ENCODE peak calls at places on chromosomes 7 and 10, in ten cellular contexts. U, Z, D, C, T, M, R, I, P and K are unnamed samples.

GRCh38 chr7:26083113-26083512 is 68.9 kb upstream of the NFE2L3 start:
- DNase-seq in U (no peak), Z (no peak), D (no peak), C (no peak), T (peak), M (no peak), R (no peak), I (peak), P (no peak), K (no peak)

GRCh38 chr7:333399-333776 is 43.4 kb downstream of the FOXL3 start:
- DNase-seq in U (no peak), Z (peak), D (peak), C (peak), T (peak), M (no peak), R (no peak), I (peak), P (peak), K (peak)

GRCh38 chr10:86970152-86970886 is 2.0 kb downstream of the ADIRF start:
- DNase-seq in U (peak), Z (peak), D (peak), C (peak), T (peak), M (peak), R (peak), I (peak), P (peak), K (peak)

GRCh38 chr7:140230862-140231778 is 54.3 kb upstream of the KDM7A start:
- DNase-seq in U (peak), Z (peak), D (peak), C (peak), T (no peak), M (peak), R (peak), I (peak), P (peak), K (peak)

GRCh38 chr10:116767235-116767634 is 24.9 kb upstream of the HSPA12A start:
- DNase-seq in U (peak), Z (peak), D (no peak), C (peak), T (peak), M (no peak), R (no peak), I (peak), P (peak), K (peak)

GRCh38 chr7:34011017-34011680 is 105.8 kb downstream of the BMPER start:
- DNase-seq in U (no peak), Z (no peak), D (no peak), C (no peak), T (no peak), M (no peak), R (no peak), I (peak), P (peak), K (no peak)

GRCh38 chr7:105975770-105976428 is 12.8 kb downstream of the CDHR3 start:
- DNase-seq in U (no peak), Z (no peak), D (no peak), C (peak), T (peak), M (no peak), R (no peak), I (peak), P (peak), K (no peak)

GRCh38 chr7:46680147-46680546 is 759.1 kb upstream of the IGFBP3 start:
- DNase-seq in U (no peak), Z (no peak), D (no peak), C (no peak), T (no peak), M (no peak), R (no peak), I (no peak), P (no peak), K (no peak)

GRCh38 chr7:43092819-43093218 is 19.6 kb upstream of the HECW1 start:
- DNase-seq in U (no peak), Z (no peak), D (no peak), C (no peak), T (no peak), M (no peak), R (no peak), I (no peak), P (no peak), K (no peak)

GRCh38 chr7:73560035-73560835 is 2.7 kb upstream of the BCL7B start:
- DNase-seq in U (no peak), Z (no peak), D (no peak), C (no peak), T (peak), M (no peak), R (no peak), I (peak), P (peak), K (no peak)

GRCh38 chr10:114869500-114869899 is 47.9 kb downstream of the FHIP2A start:
- DNase-seq in U (no peak), Z (no peak), D (no peak), C (no peak), T (peak), M (no peak), R (no peak), I (peak), P (peak), K (no peak)

GRCh38 chr7:82234457-82235049 is 209.0 kb downstream of the CACNA2D1 start:
- DNase-seq in U (no peak), Z (no peak), D (peak), C (no peak), T (peak), M (no peak), R (peak), I (peak), P (peak), K (no peak)

GRCh38 chr10:112246-112645 is 23.0 kb upstream of the ZMYND11 start:
- DNase-seq in U (no peak), Z (no peak), D (no peak), C (no peak), T (peak), M (no peak), R (no peak), I (no peak), P (no peak), K (no peak)

GRCh38 chr10:71966046-71967004 is 2.1 kb downstream of the CHST3 start:
- DNase-seq in U (peak), Z (no peak), D (no peak), C (no peak), T (peak), M (no peak), R (no peak), I (peak), P (peak), K (no peak)

GRCh38 chr7:2864999-2865670 is 21.0 kb upstream of the GNA12 start:
- DNase-seq in U (peak), Z (peak), D (peak), C (peak), T (peak), M (peak), R (peak), I (peak), P (peak), K (peak)

GRCh38 chr7:151377406-151377805 is 32.4 kb downstream of the WDR86 start:
- DNase-seq in U (peak), Z (no peak), D (no peak), C (no peak), T (no peak), M (peak), R (no peak), I (no peak), P (no peak), K (no peak)

GRCh38 chr7:139918488-139918887 is 89.4 kb downstream of the TBXAS1 start:
- DNase-seq in U (no peak), Z (no peak), D (no peak), C (no peak), T (no peak), M (no peak), R (no peak), I (no peak), P (no peak), K (no peak)

GRCh38 chr10:72812798-72813430 is 80.6 kb upstream of the OIT3 start:
- DNase-seq in U (no peak), Z (no peak), D (no peak), C (no peak), T (peak), M (no peak), R (peak), I (peak), P (peak), K (no peak)

GRCh38 chr10:58820862-58821559 is 308.3 kb downstream of the BICC1 start:
- DNase-seq in U (no peak), Z (no peak), D (no peak), C (no peak), T (peak), M (no peak), R (no peak), I (peak), P (peak), K (no peak)

GRCh38 chr10:16242859-16243613 is 193.8 kb upstream of the PTER start:
- DNase-seq in U (no peak), Z (no peak), D (no peak), C (no peak), T (no peak), M (no peak), R (no peak), I (no peak), P (no peak), K (no peak)

GRCh38 chr10:8296742-8297101 is 242.2 kb downstream of the GATA3 start:
- DNase-seq in U (no peak), Z (no peak), D (no peak), C (no peak), T (no peak), M (no peak), R (no peak), I (no peak), P (no peak), K (no peak)

GRCh38 chr7:152467225-152467624 is 31.4 kb upstream of the KMT2C start:
- DNase-seq in U (no peak), Z (no peak), D (no peak), C (no peak), T (no peak), M (peak), R (no peak), I (no peak), P (no peak), K (no peak)
- TF ChIP-seq CTCF in U (no peak), Z (no peak), D (no peak), C (no peak), T (no peak), M (no peak), R (no peak), I (no peak), P (no peak), K (no peak)

GRCh38 chr10:76420725-76421124 is 989.3 kb downstream of the LRMDA start:
- DNase-seq in U (no peak), Z (no peak), D (no peak), C (no peak), T (no peak), M (no peak), R (no peak), I (no peak), P (no peak), K (no peak)

GRCh38 chr10:76428541-76429330 is 997.3 kb downstream of the LRMDA start:
- DNase-seq in U (no peak), Z (no peak), D (no peak), C (no peak), T (peak), M (no peak), R (no peak), I (peak), P (peak), K (no peak)

DNA sequence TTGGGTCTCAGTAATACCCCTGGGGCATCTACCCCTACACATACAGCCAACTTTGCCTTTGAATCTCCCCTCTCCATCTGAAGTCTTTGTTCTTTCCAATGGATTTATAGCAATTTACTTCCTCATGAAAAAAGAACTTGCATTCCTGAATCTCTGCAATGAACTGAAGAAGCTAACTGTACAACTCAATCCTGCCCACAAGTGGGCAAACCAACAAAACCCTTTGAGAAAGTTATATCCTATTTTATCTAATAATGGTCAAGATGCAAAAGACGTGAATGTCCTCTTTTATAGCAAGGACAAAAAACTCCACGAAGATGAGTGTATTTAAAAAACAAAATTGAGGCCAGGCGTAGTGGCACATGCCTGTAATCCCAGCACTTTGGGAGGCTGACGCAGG is 991.3 kb downstream of the LRMDA start:
- DNase-seq in U (no peak), Z (no peak), D (no peak), C (no peak), T (no peak), M (no peak), R (no peak), I (no peak), P (peak), K (no peak)
- TF ChIP-seq CTCF in U (no peak), Z (no peak), D (no peak), C (no peak), T (no peak), M (no peak), R (no peak), I (no peak), P (peak), K (no peak)

DNA sequence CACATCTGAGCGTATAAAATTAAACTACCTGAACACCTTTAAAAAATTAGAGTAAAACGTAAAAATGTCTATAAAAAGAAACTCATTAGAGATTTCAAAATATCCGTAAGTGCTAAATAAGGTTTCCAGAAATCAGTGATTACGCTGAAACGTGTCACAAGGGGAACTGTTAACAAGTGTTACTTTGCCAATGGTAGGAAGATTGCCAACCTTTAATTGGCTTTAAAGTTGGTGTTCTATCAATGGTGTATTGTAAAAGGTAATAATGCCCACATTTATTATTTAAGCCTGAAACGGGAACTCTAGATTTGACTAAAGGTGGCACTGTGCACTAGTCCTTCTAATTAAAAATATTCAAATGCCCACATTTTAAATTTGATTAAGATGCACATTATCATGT is 37.8 kb upstream of the HIBADH start:
- DNase-seq in U (no peak), Z (no peak), D (no peak), C (no peak), T (no peak), M (no peak), R (no peak), I (no peak), P (no peak), K (no peak)
- TF ChIP-seq CTCF in U (no peak), Z (no peak), D (no peak), C (no peak), T (no peak), M (no peak), R (no peak), I (no peak), P (no peak), K (no peak)

GRCh38 chr7:111329367-111330234 is 232.7 kb downstream of the IMMP2L start:
- DNase-seq in U (no peak), Z (no peak), D (no peak), C (no peak), T (peak), M (no peak), R (no peak), I (peak), P (peak), K (no peak)
- TF ChIP-seq CTCF in U (no peak), Z (no peak), D (no peak), C (no peak), T (peak), M (no peak), R (no peak), I (no peak), P (peak), K (no peak)